ENCODE peak calls at places on chromosomes 7 and 10, in ten cellular contexts. O is transverse colon, T is prostate gland, F is Panc1, N is GM23338, U is SK-N-SH, Y is HCT116, P is HL-60, X is stomach, J is esophagus muscularis mucosa. D is an unnamed sample.

GRCh38 chr10:17418249-17418648 is 36.1 kb downstream of the ST8SIA6 start:
- DNase-seq in F (no peak), J (no peak), N (no peak), P (no peak), X (no peak), O (no peak), U (no peak), T (peak), Y (no peak), D (no peak)

GRCh38 chr10:22712246-22712958 is 2.0 kb downstream of the PIP4K2A start:
- DNase-seq in O (no peak), N (no peak), F (no peak), J (no peak), P (no peak), X (no peak), T (no peak), Y (no peak), U (no peak), D (no peak)

GRCh38 chr7:124764071-124764846 is 1.3 kb downstream of the GPR37 start:
- DNase-seq in O (no peak), X (no peak), U (no peak), F (no peak), Y (no peak), T (no peak), J (no peak), P (no peak), N (peak), D (peak)

GRCh38 chr7:91899563-91899962 is 19.1 kb upstream of the MTERF1 start:
- DNase-seq in T (no peak), J (no peak), N (no peak), X (no peak), F (no peak), P (no peak), U (no peak), O (no peak), Y (no peak), D (no peak)

GRCh38 chr7:94422136-94422535 is 27.4 kb downstream of the COL1A2 start:
- DNase-seq in N (no peak), O (no peak), X (no peak), F (no peak), J (no peak), P (no peak), U (no peak), T (no peak), Y (no peak), D (no peak)

GRCh38 chr10:10830316-10831061 is 187.2 kb upstream of the CELF2 start:
- DNase-seq in U (no peak), T (no peak), Y (no peak), N (no peak), X (no peak), O (no peak), P (no peak), F (no peak), J (no peak), D (no peak)

GRCh38 chr7:44637788-44638594 is 31.6 kb downstream of the OGDH start:
- DNase-seq in O (peak), Y (peak), J (no peak), N (no peak), U (no peak), X (peak), F (peak), P (peak), T (no peak), D (peak)

GRCh38 chr7:76515999-76516443 is 5.7 kb downstream of the UPK3B start:
- DNase-seq in J (no peak), T (peak), N (peak), U (peak), X (peak), Y (no peak), F (no peak), P (no peak), O (peak), D (no peak)

GRCh38 chr10:131662851-131663250 is 238.0 kb upstream of the PPP2R2D start:
- DNase-seq in J (no peak), X (peak), Y (no peak), P (no peak), N (no peak), T (no peak), O (no peak), U (no peak), F (no peak), D (no peak)

GRCh38 chr7:132516042-132516840 is 60.0 kb downstream of the PLXNA4 start:
- DNase-seq in T (no peak), J (no peak), F (no peak), X (no peak), U (no peak), O (no peak), N (no peak), Y (no peak), P (no peak), D (no peak)

GRCh38 chr10:24255907-24256306 is 47.0 kb downstream of the KIAA1217 start:
- DNase-seq in O (no peak), U (peak), N (no peak), X (no peak), J (no peak), T (peak), Y (no peak), F (no peak), P (no peak), D (no peak)

GRCh38 chr7:113100091-113100723 is 13.6 kb upstream of the GPR85 start:
- DNase-seq in N (no peak), U (peak), P (no peak), O (no peak), F (no peak), T (peak), X (peak), Y (no peak), J (no peak), D (no peak)

GRCh38 chr7:103656221-103656620 is 210.2 kb upstream of the SLC26A5 start:
- DNase-seq in U (no peak), O (no peak), F (no peak), Y (no peak), X (no peak), J (no peak), T (no peak), N (no peak), P (no peak), D (no peak)

GRCh38 chr10:35089641-35090161 is 440 bp downstream of the CUL2 start:
- DNase-seq in U (no peak), X (no peak), Y (no peak), O (no peak), T (no peak), P (peak), J (no peak), F (no peak), N (peak), D (no peak)

GRCh38 chr7:29113384-29114102 is 32.8 kb downstream of the CPVL start:
- DNase-seq in N (peak), U (no peak), P (peak), T (no peak), O (peak), Y (peak), X (no peak), F (peak), J (no peak), D (no peak)

GRCh38 chr7:154744226-154744860 is 258.6 kb downstream of the PAXIP1 start:
- DNase-seq in Y (no peak), F (peak), P (no peak), T (no peak), U (peak), J (no peak), N (peak), O (peak), X (peak), D (no peak)

GRCh38 chr7:134004829-134005505 is 122.2 kb upstream of the LRGUK start:
- DNase-seq in N (no peak), T (no peak), U (no peak), F (no peak), J (no peak), P (no peak), Y (no peak), O (no peak), X (no peak), D (no peak)

GRCh38 chr10:99612167-99612831 is 7.9 kb downstream of the SLC25A28 start:
- DNase-seq in F (peak), U (peak), Y (peak), N (peak), P (no peak), J (no peak), X (no peak), O (peak), T (peak), D (no peak)

GRCh38 chr7:1144269-1144771 is 15.7 kb downstream of the ZFAND2A start:
- DNase-seq in T (peak), O (no peak), X (peak), N (peak), U (peak), Y (no peak), F (no peak), J (no peak), P (peak), D (no peak)

GRCh38 chr10:12482586-12482985 is 133.2 kb downstream of the CAMK1D start:
- DNase-seq in O (no peak), P (no peak), U (no peak), N (peak), F (no peak), X (no peak), J (no peak), T (no peak), Y (no peak), D (no peak)

GRCh38 chr7:98802088-98802780 is 67.6 kb downstream of the TMEM130 start:
- DNase-seq in X (no peak), P (peak), F (no peak), U (peak), Y (peak), J (no peak), T (no peak), N (peak), O (peak), D (no peak)

GRCh38 chr7:129665013-129665401 is 53.5 kb downstream of the NRF1 start:
- DNase-seq in X (no peak), F (peak), Y (peak), P (no peak), N (peak), J (no peak), U (peak), T (no peak), O (no peak), D (no peak)

GRCh38 chr10:6473430-6473829 is 106.6 kb downstream of the PRKCQ start:
- DNase-seq in F (no peak), O (peak), X (no peak), J (no peak), U (no peak), Y (no peak), T (no peak), P (no peak), N (no peak), D (no peak)

GRCh38 chr7:119572132-119572531 is 700.8 kb upstream of the KCND2 start:
- DNase-seq in P (no peak), O (no peak), X (no peak), Y (no peak), F (no peak), U (no peak), N (no peak), J (no peak), T (no peak), D (no peak)

GRCh38 chr7:99733448-99733847 is 1.5 kb downstream of the CYP3A7 start:
- DNase-seq in Y (no peak), U (no peak), X (no peak), P (no peak), J (peak), T (no peak), N (peak), F (no peak), O (no peak), D (no peak)

GRCh38 chr7:106110885-106111670 is 1.0 kb downstream of the SYPL1 start:
- DNase-seq in X (no peak), F (no peak), N (no peak), Y (no peak), P (no peak), U (no peak), J (no peak), T (no peak), O (no peak), D (no peak)

GRCh38 chr7:139635521-139636240 is 112.2 kb downstream of the CLEC2L start:
- DNase-seq in X (no peak), F (no peak), T (no peak), U (no peak), J (no peak), O (no peak), P (no peak), Y (no peak), N (no peak), D (no peak)

GRCh38 chr7:107505997-107506682 is 36.3 kb downstream of the GPR22 start:
- DNase-seq in F (no peak), J (no peak), U (no peak), Y (no peak), X (peak), T (peak), O (peak), N (no peak), P (no peak), D (no peak)

GRCh38 chr10:129971381-129972144 is 7.5 kb upstream of the EBF3 start:
- DNase-seq in O (peak), T (peak), X (peak), J (peak), U (peak), N (peak), F (no peak), P (peak), Y (no peak), D (no peak)

GRCh38 chr7:78130443-78131200 is 332.0 kb downstream of the PHTF2 start:
- DNase-seq in J (no peak), F (no peak), P (no peak), O (no peak), T (no peak), U (no peak), X (no peak), Y (no peak), N (peak), D (no peak)

GRCh38 chr10:103671126-103671525 is 177.6 kb downstream of the NEURL1 start:
- DNase-seq in J (no peak), X (no peak), T (no peak), F (no peak), Y (no peak), P (no peak), N (no peak), U (no peak), O (no peak), D (no peak)
- H3K27ac ChIP-seq in J (no peak), X (no peak), T (no peak), F (no peak), Y (no peak), P (no peak), N (no peak), U (no peak), O (no peak), D (no peak)

GRCh38 chr10:102114861-102115618 is 5.1 kb downstream of the LDB1 start:
- DNase-seq in N (peak), Y (no peak), X (peak), T (peak), U (peak), J (peak), O (peak), P (peak), F (no peak), D (peak)
- TF ChIP-seq POLR2AphosphoS5 in N (peak), Y (peak), X (peak), T (peak), U (peak), J (peak), O (peak), P (peak), F (peak), D (no peak)

GRCh38 chr10:4265964-4266363 is 481.0 kb upstream of the KLF6 start:
- DNase-seq in U (no peak), T (no peak), Y (no peak), O (no peak), F (no peak), P (no peak), N (no peak), J (peak), X (no peak), D (no peak)
- H3K27ac ChIP-seq in U (no peak), T (no peak), Y (no peak), O (no peak), F (peak), P (no peak), N (no peak), J (peak), X (no peak), D (no peak)

GRCh38 chr10:88254091-88254490 is 329.0 kb downstream of the RNLS start:
- DNase-seq in U (no peak), P (no peak), Y (peak), N (no peak), O (no peak), F (peak), J (no peak), X (no peak), T (no peak), D (no peak)
- TF ChIP-seq POLR2AphosphoS5 in U (no peak), P (no peak), Y (no peak), N (no peak), O (no peak), F (peak), J (no peak), X (no peak), T (peak), D (no peak)

GRCh38 chr7:101880536-101881443 is 63.4 kb downstream of the CUX1 start:
- DNase-seq in X (peak), U (no peak), O (no peak), T (peak), J (no peak), F (peak), Y (no peak), N (no peak), P (no peak), D (no peak)
- H3K27ac ChIP-seq in X (no peak), U (peak), O (peak), T (peak), J (peak), F (peak), Y (no peak), N (peak), P (no peak), D (no peak)

GRCh38 chr10:62681211-62681940 is 123.1 kb upstream of the ADO start:
- DNase-seq in U (no peak), X (peak), J (no peak), O (peak), Y (no peak), T (no peak), N (peak), P (peak), F (no peak), D (no peak)
- TF ChIP-seq POLR2AphosphoS5 in U (no peak), X (no peak), J (no peak), O (no peak), Y (no peak), T (no peak), N (no peak), P (peak), F (no peak), D (no peak)

GRCh38 chr10:58920655-58921003 is 255.8 kb upstream of the PHYHIPL start:
- DNase-seq in F (peak), T (no peak), Y (no peak), U (no peak), X (no peak), P (no peak), N (no peak), J (no peak), O (no peak), D (no peak)
- H3K27ac ChIP-seq in F (no peak), T (no peak), Y (peak), U (peak), X (no peak), P (no peak), N (peak), J (peak), O (no peak), D (no peak)

GRCh38 chr10:98006266-98006665 is 24.2 kb downstream of the CRTAC1 start:
- DNase-seq in U (peak), F (no peak), X (no peak), Y (no peak), N (peak), P (no peak), O (peak), J (no peak), T (no peak), D (no peak)
- TF ChIP-seq POLR2AphosphoS5 in U (no peak), F (no peak), X (no peak), Y (no peak), N (no peak), P (no peak), O (no peak), J (no peak), T (no peak), D (no peak)

GRCh38 chr7:40885503-40885902 is 750.7 kb downstream of the SUGCT start:
- DNase-seq in O (no peak), U (no peak), F (no peak), Y (no peak), J (no peak), P (no peak), N (no peak), X (no peak), T (no peak), D (no peak)
- H3K27ac ChIP-seq in O (no peak), U (no peak), F (no peak), Y (no peak), J (no peak), P (no peak), N (no peak), X (no peak), T (no peak), D (no peak)

DNA sequence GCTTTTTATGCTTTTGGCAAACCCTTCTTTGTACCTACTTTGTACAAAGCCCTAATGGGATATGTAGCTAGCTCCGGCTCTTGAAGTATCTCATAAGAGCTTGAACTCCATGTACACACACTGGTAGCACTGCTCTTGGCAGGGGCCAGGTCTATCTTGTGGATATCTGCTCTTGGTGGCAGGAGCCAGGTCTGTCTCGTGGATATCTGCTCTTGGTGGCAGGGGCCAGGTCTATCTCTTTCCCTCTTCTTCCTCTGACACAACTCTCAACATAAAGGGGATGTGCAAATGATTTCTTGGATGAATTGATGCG is 91.9 kb downstream of the WNT2 start:
- DNase-seq in X (no peak), O (no peak), Y (no peak), J (no peak), T (no peak), P (no peak), F (no peak), N (no peak), U (no peak), D (no peak)
- TF ChIP-seq POLR2AphosphoS5 in X (no peak), O (no peak), Y (no peak), J (no peak), T (no peak), P (no peak), F (no peak), N (no peak), U (no peak), D (no peak)

D was measured in suprapubic skin.